ENCODE peak calls at places on chromosomes 6 and 20, in nine cellular contexts. I is A673, W is fibroblast of lung, C is lung, L is sigmoid colon, A is H9, S is astrocyte, B is left ventricle myocardium inferior, U is colonic mucosa. K is an unnamed sample. For H3K4me1, the result is how much of the 10 kb centered on the place peaks cover.

GRCh38 chr20:40551125-40551530 is 137.9 kb downstream of the MAFB start:
- DNase-seq in I (no peak), W (no peak), C (peak), L (no peak), A (no peak), S (no peak), B (peak), U (no peak), K (no peak)

GRCh38 chr6:83226517-83226916 is 33.4 kb downstream of the RWDD2A start:
- DNase-seq in I (no peak), W (peak), C (no peak), L (no peak), A (no peak), S (peak), B (no peak), U (no peak), K (no peak)

GRCh38 chr6:152232494-152233151 is 404.5 kb downstream of the SYNE1 start:
- DNase-seq in I (peak), W (peak), C (no peak), L (no peak), A (no peak), S (peak), B (peak), U (no peak), K (no peak)

GRCh38 chr6:36839819-36840379 is 655 bp upstream of the CPNE5 start:
- DNase-seq in I (peak), W (no peak), C (no peak), L (no peak), A (no peak), S (no peak), B (peak), U (no peak), K (no peak)

GRCh38 chr20:32231847-32232246 is 24.2 kb downstream of the POFUT1 start:
- DNase-seq in I (peak), W (no peak), C (no peak), L (no peak), A (no peak), S (no peak), B (no peak), U (no peak), K (no peak)

GRCh38 chr6:163459536-163459935 is 45.0 kb downstream of the QKI start:
- DNase-seq in I (no peak), W (peak), C (no peak), L (no peak), A (no peak), S (peak), B (no peak), U (no peak), K (no peak)

GRCh38 chr20:17627101-17627950 is 54.7 kb downstream of the RRBP1 start:
- DNase-seq in I (no peak), W (no peak), C (no peak), L (peak), A (no peak), S (no peak), B (peak), U (no peak), K (no peak)

GRCh38 chr6:79984261-79984660 is 20.2 kb upstream of the TTK start:
- DNase-seq in I (peak), W (peak), C (no peak), L (no peak), A (peak), S (peak), B (no peak), U (no peak), K (peak)

GRCh38 chr6:11471261-11471660 is 66.3 kb upstream of the TMEM170B start:
- DNase-seq in I (no peak), W (no peak), C (no peak), L (no peak), A (no peak), S (no peak), B (no peak), U (no peak), K (no peak)

GRCh38 chr6:147287869-147288271 is 83.7 kb downstream of the STXBP5 start:
- DNase-seq in I (peak), W (peak), C (no peak), L (no peak), A (no peak), S (peak), B (no peak), U (no peak), K (peak)

GRCh38 chr6:37489697-37490336 is 9.9 kb downstream of the CCDC167 start:
- DNase-seq in I (no peak), W (no peak), C (no peak), L (peak), A (peak), S (no peak), B (no peak), U (no peak), K (no peak)

GRCh38 chr20:2331901-2332565 is 36.2 kb downstream of the TGM3 start:
- DNase-seq in I (no peak), W (no peak), C (no peak), L (no peak), A (no peak), S (no peak), B (no peak), U (no peak), K (no peak)

GRCh38 chr6:87172292-87172691 is 16.9 kb downstream of the ZNF292 start:
- DNase-seq in I (no peak), W (no peak), C (no peak), L (no peak), A (no peak), S (no peak), B (no peak), U (no peak), K (no peak)

GRCh38 chr6:134750669-134751068 is 199.2 kb downstream of the ALDH8A1 start:
- DNase-seq in I (peak), W (peak), C (no peak), L (no peak), A (no peak), S (peak), B (no peak), U (no peak), K (no peak)

GRCh38 chr6:108561742-108562502 is 1.2 kb downstream of the FOXO3 start:
- DNase-seq in I (peak), W (peak), C (peak), L (peak), A (peak), S (no peak), B (peak), U (peak), K (peak)

GRCh38 chr6:73523434-73524123 is 2.7 kb upstream of the EEF1A1 start:
- DNase-seq in I (peak), W (peak), C (peak), L (peak), A (peak), S (no peak), B (peak), U (peak), K (peak)
- H3K27ac ChIP-seq in I (peak), W (peak), C (peak), L (peak), A (no peak), S (peak), B (peak), U (peak), K (peak)

GRCh38 chr6:167044696-167045095 is 45.5 kb downstream of the CEP43 start:
- DNase-seq in I (no peak), W (peak), C (no peak), L (no peak), A (peak), S (no peak), B (peak), U (no peak), K (no peak)
- TF ChIP-seq CTCF in I (no peak), W (no peak), C (no peak), L (no peak), A (peak), S (no peak), B (peak), U (no peak), K (no peak)

GRCh38 chr20:47454298-47455132 is 47.2 kb upstream of the NCOA3 start:
- DNase-seq in I (no peak), W (no peak), C (no peak), L (no peak), A (no peak), S (no peak), B (no peak), U (no peak), K (no peak)
- H3K4me1 ChIP-seq in I (under half), W (under half), C (under half), L (under half), A (under half), S (under half), B (under half), U (under half), K (under half)

GRCh38 chr6:1719922-1720321 is 110.2 kb downstream of the FOXC1 start:
- DNase-seq in I (no peak), W (no peak), C (no peak), L (no peak), A (no peak), S (no peak), B (no peak), U (no peak), K (no peak)

GRCh38 chr6:1716845-1717244 is 107.1 kb downstream of the FOXC1 start:
- DNase-seq in I (no peak), W (peak), C (no peak), L (no peak), A (no peak), S (peak), B (no peak), U (no peak), K (no peak)

GRCh38 chr6:1715336-1715735 is 105.6 kb downstream of the FOXC1 start:
- DNase-seq in I (no peak), W (no peak), C (no peak), L (peak), A (no peak), S (no peak), B (no peak), U (no peak), K (no peak)

GRCh38 chr6:1713016-1713600 is 103.4 kb downstream of the FOXC1 start:
- DNase-seq in I (no peak), W (no peak), C (no peak), L (no peak), A (no peak), S (no peak), B (no peak), U (no peak), K (no peak)

GRCh38 chr6:1716396-1716795 is 106.7 kb downstream of the FOXC1 start:
- DNase-seq in I (no peak), W (no peak), C (no peak), L (peak), A (no peak), S (no peak), B (no peak), U (no peak), K (no peak)
- H3K27ac ChIP-seq in I (no peak), W (no peak), C (no peak), L (no peak), A (no peak), S (no peak), B (no peak), U (no peak), K (no peak)

GRCh38 chr6:43369174-43370002 is at the start of gene ZNF318:
- DNase-seq in I (peak), W (peak), C (peak), L (peak), A (peak), S (peak), B (peak), U (peak), K (peak)

GRCh38 chr6:43367245-43367984 is 2.0 kb downstream of the ZNF318 start:
- DNase-seq in I (peak), W (no peak), C (no peak), L (no peak), A (no peak), S (no peak), B (no peak), U (no peak), K (no peak)

GRCh38 chr6:43373252-43373875 is 3.9 kb upstream of the ZNF318 start:
- DNase-seq in I (no peak), W (no peak), C (no peak), L (no peak), A (no peak), S (no peak), B (no peak), U (no peak), K (no peak)

GRCh38 chr6:43368517-43369160 is 808 bp downstream of the ZNF318 start:
- DNase-seq in I (peak), W (peak), C (peak), L (peak), A (peak), S (peak), B (peak), U (peak), K (peak)
- TF ChIP-seq CTCF in I (no peak), W (no peak), C (no peak), L (no peak), A (no peak), S (no peak), B (no peak), U (no peak), K (no peak)

DNA sequence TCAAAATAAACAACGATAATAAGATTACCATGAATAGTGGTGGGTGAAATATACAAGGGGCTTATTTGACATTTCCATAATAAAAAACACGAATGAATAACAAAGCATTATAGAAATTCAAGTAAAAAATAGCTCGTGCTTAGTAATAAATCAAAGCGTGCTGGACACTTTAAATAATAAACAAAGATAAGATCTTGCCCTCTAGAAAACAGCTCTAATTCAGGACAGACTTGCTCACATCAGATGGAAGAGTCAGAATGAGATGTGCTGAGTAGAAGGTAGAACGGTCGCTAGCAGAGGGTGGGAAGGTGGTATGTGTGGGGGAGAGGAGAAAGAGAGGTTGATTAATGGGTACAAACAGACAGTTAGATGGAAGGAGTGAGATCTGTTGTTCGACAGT is 27.3 kb downstream of the PSMB1 start:
- DNase-seq in I (no peak), W (no peak), C (no peak), L (no peak), A (no peak), S (no peak), B (no peak), U (no peak), K (no peak)
- H3K4me1 ChIP-seq in I (under half), W (under half), C (under half), L (under half), A (under half), S (under half), B (under half), U (under half), K (under half)

GRCh38 chr6:158206740-158207451 is 38.7 kb downstream of the GTF2H5 start:
- DNase-seq in I (no peak), W (no peak), C (no peak), L (no peak), A (no peak), S (peak), B (no peak), U (no peak), K (no peak)

GRCh38 chr6:158207452-158207788 is 39.3 kb downstream of the GTF2H5 start:
- DNase-seq in I (no peak), W (peak), C (no peak), L (no peak), A (no peak), S (peak), B (no peak), U (no peak), K (peak)

GRCh38 chr6:158208226-158208807 is 40.2 kb downstream of the GTF2H5 start:
- DNase-seq in I (no peak), W (no peak), C (no peak), L (no peak), A (no peak), S (no peak), B (no peak), U (no peak), K (no peak)

GRCh38 chr6:158205220-158205944 is 37.2 kb downstream of the GTF2H5 start:
- DNase-seq in I (no peak), W (peak), C (no peak), L (no peak), A (peak), S (no peak), B (no peak), U (no peak), K (no peak)

GRCh38 chr6:158204616-158205015 is 36.5 kb downstream of the GTF2H5 start:
- DNase-seq in I (no peak), W (no peak), C (no peak), L (no peak), A (no peak), S (no peak), B (no peak), U (no peak), K (no peak)
- H3K27ac ChIP-seq in I (no peak), W (no peak), C (no peak), L (no peak), A (no peak), S (no peak), B (no peak), U (no peak), K (no peak)

DNA sequence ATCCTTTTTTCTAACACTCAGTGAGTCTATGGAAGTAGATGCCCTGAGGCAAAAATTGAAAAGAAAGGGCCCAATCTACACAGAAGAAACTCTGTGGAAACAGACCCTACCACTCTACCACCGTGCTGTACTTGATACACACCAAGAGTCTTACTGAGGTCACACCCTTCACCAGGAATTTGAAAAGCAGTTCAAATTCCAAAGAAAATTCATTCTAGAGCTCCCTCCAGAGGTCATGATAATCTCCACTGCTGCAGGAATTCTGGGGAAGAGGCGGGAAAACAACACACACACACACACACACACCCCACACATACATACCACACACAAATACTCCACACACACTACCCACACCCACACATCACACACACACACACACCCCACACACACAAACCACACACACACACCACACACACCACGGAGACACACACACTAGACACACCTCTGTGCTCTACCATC is 336.8 kb downstream of the HDGFL1 start:
- DNase-seq in I (peak), W (peak), C (no peak), L (no peak), A (no peak), S (peak), B (no peak), U (no peak), K (no peak)
- TF ChIP-seq CTCF in I (peak), W (peak), C (no peak), L (no peak), A (peak), S (peak), B (peak), U (no peak), K (peak)

GRCh38 chr6:56088641-56089040 is 158.7 kb downstream of the COL21A1 start:
- DNase-seq in I (no peak), W (no peak), C (no peak), L (no peak), A (no peak), S (no peak), B (no peak), U (no peak), K (no peak)
- H3K4me1 ChIP-seq in I (under half), W (under half), C (under half), L (under half), A (under half), S (under half), B (under half), U (under half), K (under half)

GRCh38 chr20:22795897-22796296 is 211.5 kb upstream of the FOXA2 start:
- DNase-seq in I (no peak), W (peak), C (no peak), L (peak), A (no peak), S (peak), B (peak), U (peak), K (peak)
- H3K27ac ChIP-seq in I (no peak), W (peak), C (peak), L (peak), A (no peak), S (peak), B (peak), U (no peak), K (no peak)